ENCODE peak calls at places on chromosome 2, in seven cellular contexts. One of them, this sample, is unnamed. For H3K9me3, the result is how much of the 10 kb centered on the place peaks cover.

GRCh38 chr2:241066893-241067341 is 35.2 kb downstream of the MTERF4 start:
- DNase-seq in A549: no peak
- DNase-seq in adrenal gland: no peak
- DNase-seq in sigmoid colon: peak
- DNase-seq in thyroid gland: no peak
- DNase-seq in PC-9: peak
- DNase-seq in heart right ventricle: no peak
- DNase-seq in this sample: no peak

GRCh38 chr2:120945832-120946231 is 210.2 kb downstream of the GLI2 start:
- DNase-seq in A549: no peak
- DNase-seq in adrenal gland: no peak
- DNase-seq in sigmoid colon: no peak
- DNase-seq in thyroid gland: no peak
- DNase-seq in PC-9: no peak
- DNase-seq in heart right ventricle: no peak
- DNase-seq in this sample: no peak

GRCh38 chr2:37323770-37324535 is 680 bp downstream of the PRKD3 start:
- DNase-seq in A549: no peak
- DNase-seq in adrenal gland: peak
- DNase-seq in sigmoid colon: peak
- DNase-seq in thyroid gland: peak
- DNase-seq in PC-9: peak
- DNase-seq in heart right ventricle: peak
- DNase-seq in this sample: peak

GRCh38 chr2:24164416-24164973 is 10.4 kb upstream of the FAM228A start:
- DNase-seq in A549: peak
- DNase-seq in adrenal gland: peak
- DNase-seq in sigmoid colon: no peak
- DNase-seq in thyroid gland: no peak
- DNase-seq in PC-9: peak
- DNase-seq in heart right ventricle: peak
- DNase-seq in this sample: peak

GRCh38 chr2:101464841-101465240 is 10.1 kb downstream of the RFX8 start:
- DNase-seq in A549: no peak
- DNase-seq in adrenal gland: no peak
- DNase-seq in sigmoid colon: no peak
- DNase-seq in thyroid gland: no peak
- DNase-seq in PC-9: no peak
- DNase-seq in heart right ventricle: no peak
- DNase-seq in this sample: no peak

GRCh38 chr2:96839288-96839874 is 4.4 kb downstream of the ANKRD23 start:
- DNase-seq in A549: no peak
- DNase-seq in adrenal gland: no peak
- DNase-seq in sigmoid colon: no peak
- DNase-seq in thyroid gland: peak
- DNase-seq in PC-9: no peak
- DNase-seq in heart right ventricle: peak
- DNase-seq in this sample: peak

GRCh38 chr2:42569116-42569711 is 782 bp downstream of the MTA3 start:
- DNase-seq in A549: peak
- DNase-seq in adrenal gland: peak
- DNase-seq in sigmoid colon: peak
- DNase-seq in thyroid gland: peak
- DNase-seq in PC-9: no peak
- DNase-seq in heart right ventricle: peak
- DNase-seq in this sample: peak

GRCh38 chr2:102057502-102058292 is 65.9 kb downstream of the IL1R2 start:
- DNase-seq in A549: no peak
- DNase-seq in adrenal gland: peak
- DNase-seq in sigmoid colon: no peak
- DNase-seq in thyroid gland: no peak
- DNase-seq in PC-9: no peak
- DNase-seq in heart right ventricle: no peak
- DNase-seq in this sample: no peak

GRCh38 chr2:51795248-51795888 is 763.4 kb upstream of the NRXN1 start:
- DNase-seq in A549: no peak
- DNase-seq in adrenal gland: no peak
- DNase-seq in sigmoid colon: no peak
- DNase-seq in thyroid gland: no peak
- DNase-seq in PC-9: no peak
- DNase-seq in heart right ventricle: no peak
- DNase-seq in this sample: no peak

GRCh38 chr2:26243643-26244478 is 571 bp downstream of the HADHA start:
- DNase-seq in A549: peak
- DNase-seq in adrenal gland: no peak
- DNase-seq in sigmoid colon: no peak
- DNase-seq in thyroid gland: no peak
- DNase-seq in PC-9: no peak
- DNase-seq in heart right ventricle: no peak
- DNase-seq in this sample: peak

DNA sequence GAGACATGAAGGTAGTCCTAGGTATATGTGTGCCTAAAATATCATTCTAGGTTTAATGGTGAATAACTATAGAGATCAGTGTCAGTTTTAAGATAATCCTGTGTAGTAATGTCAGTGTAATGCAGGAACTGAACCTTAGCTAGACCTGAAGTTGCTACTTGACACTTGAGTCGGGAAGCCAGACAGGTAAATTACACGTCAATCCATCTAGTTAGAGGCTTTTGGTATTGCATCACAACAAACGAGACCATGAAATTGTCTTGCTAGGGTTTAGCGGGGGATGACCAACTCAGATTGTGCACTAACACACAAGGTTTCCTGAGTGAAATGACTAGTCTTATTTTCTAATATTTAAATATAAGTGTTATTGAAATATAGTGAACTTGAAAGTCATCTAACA is 2.0 kb downstream of the YPEL5 start:
- DNase-seq in A549: no peak
- DNase-seq in adrenal gland: no peak
- DNase-seq in sigmoid colon: no peak
- DNase-seq in thyroid gland: no peak
- DNase-seq in PC-9: no peak
- DNase-seq in heart right ventricle: no peak
- DNase-seq in this sample: no peak
- H3K27ac ChIP-seq in A549: no peak
- H3K27ac ChIP-seq in adrenal gland: peak
- H3K27ac ChIP-seq in sigmoid colon: peak
- H3K27ac ChIP-seq in thyroid gland: no peak
- H3K27ac ChIP-seq in PC-9: no peak
- H3K27ac ChIP-seq in heart right ventricle: peak
- H3K27ac ChIP-seq in this sample: no peak

GRCh38 chr2:116674188-116674587 is 1140.3 kb upstream of the DDX18 start:
- DNase-seq in A549: no peak
- DNase-seq in adrenal gland: no peak
- DNase-seq in sigmoid colon: no peak
- DNase-seq in thyroid gland: no peak
- DNase-seq in PC-9: no peak
- DNase-seq in heart right ventricle: no peak
- DNase-seq in this sample: no peak

GRCh38 chr2:116680537-116680936 is 1134.0 kb upstream of the DDX18 start:
- DNase-seq in A549: no peak
- DNase-seq in adrenal gland: no peak
- DNase-seq in sigmoid colon: no peak
- DNase-seq in thyroid gland: no peak
- DNase-seq in PC-9: no peak
- DNase-seq in heart right ventricle: no peak
- DNase-seq in this sample: no peak

GRCh38 chr2:116676776-116677175 is 1137.7 kb upstream of the DDX18 start:
- DNase-seq in A549: no peak
- DNase-seq in adrenal gland: no peak
- DNase-seq in sigmoid colon: no peak
- DNase-seq in thyroid gland: no peak
- DNase-seq in PC-9: no peak
- DNase-seq in heart right ventricle: no peak
- DNase-seq in this sample: no peak
- H3K9me3 ChIP-seq in A549: under half
- H3K9me3 ChIP-seq in adrenal gland: under half
- H3K9me3 ChIP-seq in sigmoid colon: under half
- H3K9me3 ChIP-seq in thyroid gland: under half
- H3K9me3 ChIP-seq in PC-9: under half
- H3K9me3 ChIP-seq in heart right ventricle: under half
- H3K9me3 ChIP-seq in this sample: under half

DNA sequence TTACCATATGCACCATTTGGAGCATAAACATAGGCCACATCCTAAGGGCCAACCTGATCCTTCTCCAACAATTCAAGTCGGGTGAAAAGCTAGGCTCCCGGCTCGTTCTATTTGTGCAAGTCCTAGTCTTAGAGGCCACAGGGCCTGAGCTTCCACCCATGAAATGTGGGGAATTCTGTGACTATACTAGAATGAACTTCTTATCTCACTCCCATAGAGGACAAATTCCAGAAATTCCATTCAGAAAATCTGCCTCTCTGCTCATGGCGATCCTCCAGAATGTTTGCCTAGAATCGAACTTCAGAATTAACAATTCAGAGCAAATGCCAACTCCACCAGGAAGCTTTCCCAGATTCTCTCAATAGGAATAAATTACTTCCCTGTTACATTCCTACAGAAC is 187.9 kb downstream of the BCL11A start:
- DNase-seq in A549: no peak
- DNase-seq in adrenal gland: no peak
- DNase-seq in sigmoid colon: no peak
- DNase-seq in thyroid gland: no peak
- DNase-seq in PC-9: no peak
- DNase-seq in heart right ventricle: no peak
- DNase-seq in this sample: no peak
- H3K27ac ChIP-seq in A549: no peak
- H3K27ac ChIP-seq in adrenal gland: no peak
- H3K27ac ChIP-seq in sigmoid colon: no peak
- H3K27ac ChIP-seq in thyroid gland: no peak
- H3K27ac ChIP-seq in PC-9: no peak
- H3K27ac ChIP-seq in heart right ventricle: no peak
- H3K27ac ChIP-seq in this sample: no peak

GRCh38 chr2:445896-446295 is 158.0 kb upstream of the ALKAL2 start:
- DNase-seq in A549: no peak
- DNase-seq in adrenal gland: no peak
- DNase-seq in sigmoid colon: no peak
- DNase-seq in thyroid gland: no peak
- DNase-seq in PC-9: no peak
- DNase-seq in heart right ventricle: no peak
- DNase-seq in this sample: no peak

GRCh38 chr2:446963-447540 is 159.2 kb upstream of the ALKAL2 start:
- DNase-seq in A549: no peak
- DNase-seq in adrenal gland: no peak
- DNase-seq in sigmoid colon: no peak
- DNase-seq in thyroid gland: no peak
- DNase-seq in PC-9: no peak
- DNase-seq in heart right ventricle: no peak
- DNase-seq in this sample: no peak

GRCh38 chr2:443211-443610 is 155.3 kb upstream of the ALKAL2 start:
- DNase-seq in A549: no peak
- DNase-seq in adrenal gland: no peak
- DNase-seq in sigmoid colon: no peak
- DNase-seq in thyroid gland: peak
- DNase-seq in PC-9: no peak
- DNase-seq in heart right ventricle: no peak
- DNase-seq in this sample: no peak

GRCh38 chr2:443754-444153 is 155.9 kb upstream of the ALKAL2 start:
- DNase-seq in A549: no peak
- DNase-seq in adrenal gland: no peak
- DNase-seq in sigmoid colon: no peak
- DNase-seq in thyroid gland: no peak
- DNase-seq in PC-9: no peak
- DNase-seq in heart right ventricle: no peak
- DNase-seq in this sample: no peak

DNA sequence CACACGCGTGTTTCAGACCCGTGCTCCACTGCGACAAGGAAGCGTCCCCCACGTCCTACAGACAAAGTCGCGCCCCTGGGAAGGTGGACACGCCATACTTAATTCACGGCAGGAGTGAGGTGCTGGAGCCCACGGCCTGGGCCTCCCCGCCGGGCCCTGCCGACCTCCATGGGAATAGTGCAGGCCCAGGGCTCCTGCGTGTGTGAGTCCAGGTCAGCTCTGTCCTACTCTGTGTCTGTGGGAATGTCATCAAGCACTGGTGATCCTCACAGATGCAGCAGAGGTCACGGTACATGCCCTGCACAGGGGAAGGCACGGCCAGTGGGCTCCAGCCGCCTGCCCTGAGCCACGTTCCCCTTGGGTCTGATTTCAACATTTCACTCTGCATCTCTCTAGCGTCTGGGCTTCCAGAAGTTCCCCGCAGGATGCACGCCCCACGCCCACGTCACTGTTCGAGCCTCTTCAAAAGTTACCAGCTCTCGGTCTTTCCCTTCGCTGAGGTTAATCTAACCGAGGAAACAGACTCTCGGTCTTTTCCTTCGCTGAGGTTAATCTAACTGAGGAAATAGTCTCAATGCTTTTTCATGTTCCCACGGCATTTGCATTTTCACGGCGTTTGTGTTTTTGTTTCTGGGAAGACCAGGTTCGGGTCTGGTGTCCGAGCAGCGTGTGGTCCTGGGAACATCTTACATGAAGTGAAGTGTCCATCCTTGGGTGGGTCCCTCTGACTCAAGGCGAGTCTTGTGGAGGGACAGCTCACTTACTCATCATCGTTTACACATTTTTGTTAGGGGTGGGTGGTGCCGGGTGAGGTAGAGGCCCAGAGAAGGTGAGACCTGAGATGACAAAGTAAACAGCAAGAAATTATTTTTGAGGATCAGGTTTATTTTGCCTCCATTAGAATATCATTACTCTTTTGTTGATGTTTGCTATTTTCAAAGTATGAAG is 157.3 kb upstream of the ALKAL2 start:
- DNase-seq in A549: no peak
- DNase-seq in adrenal gland: no peak
- DNase-seq in sigmoid colon: no peak
- DNase-seq in thyroid gland: no peak
- DNase-seq in PC-9: no peak
- DNase-seq in heart right ventricle: no peak
- DNase-seq in this sample: peak
- H3K9me3 ChIP-seq in A549: under half
- H3K9me3 ChIP-seq in adrenal gland: under half
- H3K9me3 ChIP-seq in sigmoid colon: under half
- H3K9me3 ChIP-seq in thyroid gland: under half
- H3K9me3 ChIP-seq in PC-9: under half
- H3K9me3 ChIP-seq in heart right ventricle: under half
- H3K9me3 ChIP-seq in this sample: under half

This sample was measured in CD4-positive, alpha-beta memory T cell.